ENCODE peak calls at places on chromosome 5, in nine cellular contexts. X is GM12865, O is T-helper 2 cell, U is GM20000, N is tibial nerve, T is left ventricle myocardium inferior, S is NCI-H2107, E is SW480, P is MCF 10A. K is an unnamed sample.

GRCh38 chr5:178215263-178216002 is 11.1 kb downstream of the HNRNPAB start:
- DNase-seq in X (no peak), O (no peak), U (no peak), N (no peak), T (no peak), S (no peak), E (no peak), P (no peak), K (no peak)

GRCh38 chr5:132114150-132115121 is 40.8 kb downstream of the CSF2 start:
- DNase-seq in X (no peak), O (peak), U (peak), N (no peak), T (no peak), S (no peak), E (no peak), P (no peak), K (no peak)

GRCh38 chr5:90359073-90359804 is 50.3 kb downstream of the CETN3 start:
- DNase-seq in X (no peak), O (no peak), U (no peak), N (no peak), T (no peak), S (no peak), E (no peak), P (no peak), K (no peak)

GRCh38 chr5:120152472-120152871 is 311.6 kb upstream of the PRR16 start:
- DNase-seq in X (no peak), O (no peak), U (no peak), N (no peak), T (no peak), S (no peak), E (no peak), P (peak), K (no peak)

GRCh38 chr5:125559296-125559695 is 812.9 kb upstream of the ZNF608 start:
- DNase-seq in X (no peak), O (no peak), U (no peak), N (no peak), T (no peak), S (no peak), E (peak), P (peak), K (no peak)

GRCh38 chr5:141567513-141568117 is 51.2 kb downstream of the DIAPH1 start:
- DNase-seq in X (peak), O (peak), U (no peak), N (no peak), T (no peak), S (no peak), E (peak), P (peak), K (no peak)

GRCh38 chr5:42518595-42519067 is 95.4 kb downstream of the GHR start:
- DNase-seq in X (no peak), O (no peak), U (no peak), N (peak), T (no peak), S (no peak), E (no peak), P (no peak), K (no peak)

GRCh38 chr5:133524597-133524996 is 87.7 kb downstream of the FSTL4 start:
- DNase-seq in X (no peak), O (no peak), U (no peak), N (no peak), T (no peak), S (no peak), E (no peak), P (no peak), K (no peak)

GRCh38 chr5:125412561-125413535 is 666.4 kb upstream of the ZNF608 start:
- DNase-seq in X (peak), O (peak), U (peak), N (peak), T (peak), S (peak), E (peak), P (peak), K (no peak)

GRCh38 chr5:9350301-9350797 is 195.5 kb downstream of the SEMA5A start:
- DNase-seq in X (no peak), O (no peak), U (no peak), N (no peak), T (no peak), S (no peak), E (no peak), P (peak), K (no peak)

K was measured in GM12878.